ENCODE peak calls at places on chromosomes 6 and 20, in nine cellular contexts. S is AG04450, V is OCI-LY7, E is upper lobe of right lung, L is choroid plexus epithelial cell, J is AG10803, P is IMR-90, K is lower lobe of right lung, F is neural progenitor cell. X is an unnamed sample.

GRCh38 chr20:50376179-50376887 is 133.8 kb upstream of the PTPN1 start:
- DNase-seq in P (no peak), J (no peak), V (no peak), E (no peak), K (no peak), S (no peak), L (no peak), F (no peak), X (no peak)

GRCh38 chr20:18154342-18154741 is 16.7 kb downstream of the KAT14 start:
- DNase-seq in K (no peak), F (no peak), V (no peak), E (no peak), P (no peak), J (no peak), L (no peak), S (no peak), X (no peak)

GRCh38 chr6:139337830-139338229 is 36.6 kb downstream of the CITED2 start:
- DNase-seq in J (peak), F (no peak), S (no peak), P (no peak), V (no peak), E (no peak), L (no peak), K (peak), X (no peak)

GRCh38 chr20:43721097-43721428 is 5.7 kb downstream of the GTSF1L start:
- DNase-seq in L (no peak), K (no peak), S (no peak), P (no peak), F (no peak), V (peak), J (no peak), E (no peak), X (peak)

GRCh38 chr6:97215157-97215769 is 67.8 kb downstream of the MMS22L start:
- DNase-seq in K (no peak), P (peak), F (peak), S (peak), J (peak), L (peak), E (no peak), V (peak), X (peak)

GRCh38 chr6:108796875-108797274 is 51.3 kb upstream of the ARMC2 start:
- DNase-seq in K (no peak), J (no peak), P (peak), V (no peak), F (no peak), S (no peak), L (no peak), E (no peak), X (no peak)

GRCh38 chr6:37222125-37222967 is 35.2 kb upstream of the TBC1D22B start:
- DNase-seq in S (no peak), E (peak), V (peak), J (peak), K (peak), L (peak), F (peak), P (peak), X (peak)

GRCh38 chr6:24600903-24601302 is 45.1 kb downstream of the KIAA0319 start:
- DNase-seq in K (no peak), P (no peak), V (no peak), F (peak), E (no peak), J (no peak), S (no peak), L (no peak), X (no peak)

GRCh38 chr6:19024737-19025136 is 637.6 kb downstream of the RNF144B start:
- DNase-seq in L (peak), S (no peak), F (peak), E (no peak), P (peak), J (peak), V (peak), K (no peak), X (peak)

GRCh38 chr6:29071831-29072723 is 15.0 kb downstream of the OR2B3 start:
- DNase-seq in J (peak), E (no peak), P (no peak), L (peak), V (peak), F (peak), S (no peak), K (no peak), X (peak)

GRCh38 chr6:73085362-73085975 is 139.8 kb downstream of the KHDC1L start:
- DNase-seq in K (no peak), J (peak), V (no peak), P (peak), S (no peak), L (no peak), E (no peak), F (peak), X (peak)

GRCh38 chr6:85669735-85670194 is 27.1 kb upstream of the SYNCRIP start:
- DNase-seq in E (no peak), J (peak), S (no peak), K (no peak), L (peak), P (peak), F (no peak), V (peak), X (peak)

GRCh38 chr6:15824851-15825250 is 162.0 kb upstream of the DTNBP1 start:
- DNase-seq in V (no peak), J (no peak), K (no peak), S (no peak), P (no peak), E (no peak), L (no peak), F (no peak), X (no peak)

GRCh38 chr6:126773122-126773805 is 345.2 kb upstream of the RSPO3 start:
- DNase-seq in F (peak), L (peak), J (peak), K (no peak), S (no peak), E (no peak), V (no peak), P (no peak), X (no peak)

GRCh38 chr6:1498491-1499113 is 109.2 kb downstream of the FOXF2 start:
- DNase-seq in E (no peak), L (no peak), P (peak), V (no peak), S (no peak), F (no peak), J (peak), K (no peak), X (peak)

GRCh38 chr20:58019027-58019849 is 209.2 kb downstream of the ANKRD60 start:
- DNase-seq in K (no peak), F (no peak), L (peak), P (peak), V (no peak), J (peak), E (no peak), S (no peak), X (peak)

GRCh38 chr6:21846541-21847451 is 253.2 kb downstream of the SOX4 start:
- DNase-seq in J (no peak), E (no peak), P (peak), S (no peak), F (peak), V (peak), L (no peak), K (no peak), X (peak)

GRCh38 chr6:148611213-148611612 is 135.6 kb upstream of the UST start:
- DNase-seq in L (no peak), K (no peak), P (no peak), S (no peak), E (no peak), F (no peak), J (peak), V (no peak), X (no peak)

GRCh38 chr20:44973053-44973452 is 6.7 kb downstream of the STK4 start:
- DNase-seq in V (no peak), P (no peak), K (no peak), S (no peak), L (peak), E (no peak), F (no peak), J (peak), X (no peak)

GRCh38 chr6:137277971-137278602 is 58.9 kb upstream of the IFNGR1 start:
- DNase-seq in V (no peak), E (no peak), P (peak), K (no peak), L (peak), J (peak), F (peak), S (peak), X (peak)

DNA sequence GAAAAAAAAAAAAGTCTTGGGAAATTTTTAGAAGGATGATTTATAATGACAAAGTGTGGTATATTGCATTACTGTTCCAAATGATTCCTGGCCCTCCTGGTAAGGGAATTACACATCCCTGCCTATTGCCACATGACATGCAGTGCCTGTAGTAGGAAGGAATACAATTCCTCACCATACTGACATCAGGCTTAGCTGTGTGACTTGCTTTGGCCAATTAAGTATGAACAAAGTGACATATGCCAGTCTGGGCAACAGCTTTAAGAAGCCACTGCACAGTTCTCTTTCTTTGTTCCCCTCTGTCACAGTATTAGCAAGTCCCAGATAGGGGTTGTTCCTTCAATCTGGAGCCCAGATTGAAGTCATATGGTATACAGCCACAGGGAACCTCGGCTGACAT is 100.5 kb downstream of the KIF13A start:
- DNase-seq in K (no peak), S (no peak), J (peak), L (no peak), P (peak), F (no peak), V (no peak), E (no peak), X (no peak)
- H3K4me3 ChIP-seq in K (no peak), S (no peak), J (no peak), L (no peak), P (no peak), F (no peak), V (no peak), E (no peak), X (no peak)

GRCh38 chr6:157990321-157991066 is 8.8 kb downstream of the SYNJ2 start:
- DNase-seq in S (no peak), F (no peak), V (peak), J (no peak), L (peak), P (no peak), E (peak), K (no peak), X (peak)
- H3K4me3 ChIP-seq in S (no peak), F (no peak), V (no peak), J (no peak), L (no peak), P (no peak), E (no peak), K (no peak), X (peak)

GRCh38 chr6:259901-260508 is 32.3 kb upstream of the DUSP22 start:
- DNase-seq in V (no peak), S (no peak), P (no peak), K (no peak), J (no peak), E (no peak), L (no peak), F (no peak), X (no peak)
- H3K4me3 ChIP-seq in V (peak), S (no peak), P (no peak), K (no peak), J (no peak), E (no peak), L (no peak), F (no peak), X (no peak)

GRCh38 chr6:50850860-50851259 is 32.2 kb downstream of the TFAP2B start:
- DNase-seq in P (no peak), F (peak), L (no peak), S (no peak), E (no peak), V (no peak), J (no peak), K (no peak), X (peak)
- H3K4me3 ChIP-seq in P (no peak), F (peak), L (no peak), S (no peak), E (no peak), V (no peak), J (no peak), K (no peak), X (no peak)

DNA sequence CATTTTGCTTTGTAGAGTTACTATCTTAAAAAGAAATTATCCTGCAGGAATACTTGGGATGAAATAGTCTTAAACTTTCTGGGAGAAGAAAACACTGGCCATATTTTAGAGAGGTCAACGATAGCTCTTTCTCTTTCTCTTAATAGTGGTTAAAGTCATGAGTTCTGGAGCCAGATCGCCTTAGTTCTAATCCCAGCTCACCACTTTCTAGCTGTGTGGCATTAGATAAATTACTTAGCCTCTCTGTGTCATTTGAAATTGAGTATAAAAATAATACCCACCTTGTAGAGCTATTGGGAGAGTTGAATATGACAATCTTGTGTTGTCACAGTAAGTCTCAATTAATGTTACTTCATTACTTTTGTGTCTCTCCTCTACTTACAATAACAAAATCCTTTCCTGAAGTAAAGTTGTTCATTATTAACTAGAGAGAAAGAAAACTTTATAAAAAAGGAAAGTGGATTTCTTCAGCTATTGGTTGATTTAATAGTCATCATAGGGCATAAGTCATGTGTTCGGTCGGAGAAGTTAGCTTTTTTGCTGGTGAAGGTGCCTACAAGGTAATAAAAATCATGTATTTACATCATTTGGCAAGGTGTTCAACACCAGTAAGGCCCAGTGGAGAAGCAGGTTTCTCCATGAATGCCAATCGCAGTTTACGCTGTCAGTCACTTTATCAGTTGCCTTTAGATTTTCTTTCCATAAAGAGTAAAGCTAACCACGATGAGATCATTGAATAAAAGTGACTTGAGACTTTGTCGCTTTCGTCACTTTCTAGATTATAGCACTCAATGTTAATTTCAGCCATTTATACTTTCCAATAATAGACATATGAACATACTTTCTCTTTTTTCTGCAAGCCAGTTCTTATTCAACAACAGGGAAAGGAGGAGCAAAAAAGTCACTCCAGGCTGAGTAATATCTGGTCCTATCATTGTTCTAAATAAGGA is 2.0 kb downstream of the NEDD9 start:
- DNase-seq in L (no peak), F (no peak), S (no peak), V (no peak), K (no peak), E (no peak), P (no peak), J (no peak), X (no peak)
- H3K4me3 ChIP-seq in L (peak), F (peak), S (peak), V (no peak), K (peak), E (peak), P (peak), J (peak), X (no peak)

GRCh38 chr6:145811741-145812140 is 2.9 kb downstream of the FBXO30 start:
- DNase-seq in J (no peak), E (no peak), S (no peak), V (no peak), P (no peak), L (no peak), F (no peak), K (no peak), X (no peak)
- H3K4me3 ChIP-seq in J (no peak), E (no peak), S (peak), V (peak), P (no peak), L (no peak), F (peak), K (no peak), X (no peak)

DNA sequence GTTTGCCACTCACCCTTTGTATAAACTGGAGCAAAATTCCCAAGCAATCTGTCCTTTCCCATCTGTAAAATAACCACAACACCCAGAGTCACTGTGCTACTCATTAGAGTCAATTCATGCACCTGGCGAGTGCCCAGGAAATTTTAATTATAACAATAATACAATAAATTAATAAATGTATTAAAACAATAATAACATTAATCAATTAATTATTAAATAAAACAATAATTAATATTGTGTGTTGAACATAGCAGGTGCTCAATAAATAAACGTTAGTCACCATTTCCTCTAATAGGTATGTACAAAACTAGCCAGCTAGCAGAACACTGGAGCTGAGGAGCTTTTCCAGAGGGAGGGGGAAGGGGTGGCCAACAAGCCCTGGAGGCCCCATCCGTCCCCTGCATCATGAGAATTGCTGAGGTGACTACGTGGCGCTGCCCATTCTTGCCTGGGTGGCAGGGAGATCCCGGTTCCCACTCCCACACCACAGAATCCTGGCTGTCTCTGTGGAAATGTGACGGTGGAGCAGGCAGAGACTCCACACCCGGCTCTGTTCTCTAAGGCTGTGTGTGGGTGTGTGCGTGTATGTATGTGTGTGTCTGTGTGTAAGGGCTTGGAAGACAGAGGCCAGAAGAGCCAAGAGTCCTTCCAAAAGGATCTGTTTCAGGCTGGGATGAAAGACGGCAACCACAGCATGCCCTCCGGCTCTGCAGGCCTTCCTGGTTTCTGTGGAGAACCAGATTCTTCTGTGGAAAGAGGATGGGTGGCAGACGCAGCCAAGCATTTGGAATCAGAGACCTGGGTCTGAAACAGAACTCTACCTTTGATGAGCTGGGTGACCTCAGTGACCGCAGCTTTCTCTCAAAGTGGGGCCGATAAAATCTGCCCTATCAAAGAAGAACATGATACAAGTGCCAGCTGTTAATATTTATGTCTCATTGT is 18.8 kb upstream of the EZR start:
- DNase-seq in E (no peak), P (peak), L (no peak), K (no peak), F (peak), S (no peak), V (no peak), J (peak), X (peak)
- H3K4me3 ChIP-seq in E (no peak), P (no peak), L (no peak), K (no peak), F (no peak), S (no peak), V (no peak), J (no peak), X (no peak)

GRCh38 chr6:32442243-32442667 is 2.6 kb downstream of the HLA-DRA start:
- DNase-seq in V (no peak), F (no peak), S (no peak), E (no peak), L (no peak), J (no peak), K (no peak), P (no peak), X (no peak)

GRCh38 chr6:32436995-32437836 is 2.5 kb upstream of the HLA-DRA start:
- DNase-seq in K (no peak), J (peak), E (no peak), P (peak), S (no peak), V (peak), F (no peak), L (peak), X (no peak)

GRCh38 chr6:32439139-32439538 is 548 bp upstream of the HLA-DRA start:
- DNase-seq in K (no peak), L (no peak), S (no peak), V (no peak), F (no peak), P (no peak), E (no peak), J (no peak), X (no peak)

GRCh38 chr6:32442977-32443552 is 3.4 kb downstream of the HLA-DRA start:
- DNase-seq in P (no peak), L (no peak), K (no peak), J (no peak), V (no peak), E (no peak), S (no peak), F (no peak), X (no peak)

GRCh38 chr6:32439708-32440214 is at the start of gene HLA-DRA:
- DNase-seq in V (peak), P (peak), E (no peak), L (peak), K (no peak), S (peak), J (peak), F (peak), X (peak)
- H3K4me3 ChIP-seq in V (peak), P (no peak), E (peak), L (no peak), K (peak), S (no peak), J (no peak), F (peak), X (no peak)

DNA sequence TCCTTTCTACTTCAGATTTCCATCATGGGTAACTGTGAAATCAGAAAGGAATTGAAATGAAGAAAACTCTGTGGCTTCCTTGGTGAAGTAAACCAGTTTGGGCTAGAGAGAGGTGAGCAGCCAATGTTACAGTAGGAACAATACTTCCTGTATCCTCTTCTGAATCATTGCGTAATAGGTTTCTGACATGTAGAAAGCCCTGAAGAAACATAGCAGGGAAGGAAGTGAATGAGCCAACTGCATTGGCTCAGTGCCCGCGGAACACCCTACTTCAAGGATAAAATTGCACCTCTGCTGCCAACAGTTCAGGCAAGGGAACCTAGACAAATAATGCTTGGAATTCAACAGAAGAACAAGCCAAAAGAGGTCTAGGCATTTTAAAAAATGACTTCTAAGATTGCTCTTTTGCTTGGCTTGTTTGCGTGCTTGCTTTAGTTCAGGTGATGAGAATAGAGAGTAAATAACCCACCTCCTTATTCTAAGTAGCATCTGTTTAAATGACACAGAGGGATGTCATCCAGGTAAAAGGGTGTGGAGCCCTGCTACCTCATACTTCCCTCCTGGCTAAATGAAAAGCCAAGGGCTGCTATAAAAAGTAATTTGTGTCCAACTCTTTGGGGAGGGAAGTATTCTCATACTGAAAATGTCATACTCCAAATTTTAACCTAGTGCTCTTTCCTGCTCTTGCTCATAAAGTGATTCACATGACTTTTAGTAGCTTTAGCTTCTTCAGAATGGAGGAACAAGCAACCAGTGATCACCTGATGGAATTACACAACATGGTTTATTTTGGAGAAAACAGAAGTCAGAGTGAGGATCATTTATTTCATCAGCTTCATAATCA is 30.0 kb upstream of the AKIRIN2 start:
- DNase-seq in L (peak), P (peak), S (peak), E (peak), J (peak), V (no peak), K (peak), F (no peak), X (peak)
- H3K4me3 ChIP-seq in L (no peak), P (no peak), S (no peak), E (no peak), J (no peak), V (no peak), K (no peak), F (no peak), X (no peak)